ENCODE peak calls at places on chromosome 13, in eight cellular contexts. One of them, this sample, is unnamed.

GRCh38 chr13:20721454-20722357 is 18.2 kb downstream of the IL17D start:
- DNase-seq in uterus: peak
- DNase-seq in stomach: peak
- DNase-seq in IMR-90: peak
- DNase-seq in esophagus muscularis mucosa: no peak
- DNase-seq in A549: no peak
- DNase-seq in NB4: no peak
- DNase-seq in adrenal gland: peak
- DNase-seq in this sample: peak

GRCh38 chr13:34412817-34413365 is 529.2 kb upstream of the NBEA start:
- DNase-seq in NB4: peak
- DNase-seq in A549: peak
- DNase-seq in uterus: no peak
- DNase-seq in esophagus muscularis mucosa: no peak
- DNase-seq in adrenal gland: no peak
- DNase-seq in stomach: no peak
- DNase-seq in IMR-90: no peak
- DNase-seq in this sample: no peak

GRCh38 chr13:27952931-27953670 is 16.0 kb downstream of the CDX2 start:
- DNase-seq in uterus: no peak
- DNase-seq in IMR-90: no peak
- DNase-seq in adrenal gland: no peak
- DNase-seq in esophagus muscularis mucosa: peak
- DNase-seq in stomach: peak
- DNase-seq in A549: no peak
- DNase-seq in NB4: peak
- DNase-seq in this sample: no peak

GRCh38 chr13:42617262-42617661 is 43.3 kb downstream of the TNFSF11 start:
- DNase-seq in A549: no peak
- DNase-seq in esophagus muscularis mucosa: no peak
- DNase-seq in NB4: no peak
- DNase-seq in stomach: no peak
- DNase-seq in adrenal gland: no peak
- DNase-seq in IMR-90: no peak
- DNase-seq in uterus: no peak
- DNase-seq in this sample: no peak

GRCh38 chr13:95485045-95485517 is 67.4 kb upstream of the CLDN10 start:
- DNase-seq in esophagus muscularis mucosa: no peak
- DNase-seq in IMR-90: peak
- DNase-seq in adrenal gland: peak
- DNase-seq in NB4: peak
- DNase-seq in A549: peak
- DNase-seq in stomach: no peak
- DNase-seq in uterus: no peak
- DNase-seq in this sample: peak

GRCh38 chr13:75345191-75345590 is 136.8 kb downstream of the TBC1D4 start:
- DNase-seq in A549: no peak
- DNase-seq in IMR-90: peak
- DNase-seq in uterus: no peak
- DNase-seq in NB4: no peak
- DNase-seq in stomach: no peak
- DNase-seq in adrenal gland: no peak
- DNase-seq in esophagus muscularis mucosa: no peak
- DNase-seq in this sample: no peak

GRCh38 chr13:24630851-24631341 is 49.3 kb upstream of the ATP12A start:
- DNase-seq in A549: no peak
- DNase-seq in IMR-90: peak
- DNase-seq in esophagus muscularis mucosa: no peak
- DNase-seq in adrenal gland: no peak
- DNase-seq in stomach: peak
- DNase-seq in uterus: no peak
- DNase-seq in NB4: peak
- DNase-seq in this sample: no peak

GRCh38 chr13:43769552-43769951 is 17.2 kb downstream of the ENOX1 start:
- DNase-seq in A549: no peak
- DNase-seq in IMR-90: no peak
- DNase-seq in esophagus muscularis mucosa: no peak
- DNase-seq in uterus: no peak
- DNase-seq in NB4: no peak
- DNase-seq in adrenal gland: no peak
- DNase-seq in stomach: no peak
- DNase-seq in this sample: no peak

GRCh38 chr13:111489301-111489700 is 168.9 kb downstream of the TEX29 start:
- DNase-seq in NB4: no peak
- DNase-seq in stomach: peak
- DNase-seq in adrenal gland: peak
- DNase-seq in IMR-90: no peak
- DNase-seq in A549: no peak
- DNase-seq in esophagus muscularis mucosa: no peak
- DNase-seq in uterus: no peak
- DNase-seq in this sample: no peak

GRCh38 chr13:25329706-25330105 is 28.3 kb downstream of the NUP58 start:
- DNase-seq in A549: peak
- DNase-seq in uterus: no peak
- DNase-seq in adrenal gland: no peak
- DNase-seq in NB4: peak
- DNase-seq in IMR-90: peak
- DNase-seq in esophagus muscularis mucosa: no peak
- DNase-seq in stomach: no peak
- DNase-seq in this sample: peak

DNA sequence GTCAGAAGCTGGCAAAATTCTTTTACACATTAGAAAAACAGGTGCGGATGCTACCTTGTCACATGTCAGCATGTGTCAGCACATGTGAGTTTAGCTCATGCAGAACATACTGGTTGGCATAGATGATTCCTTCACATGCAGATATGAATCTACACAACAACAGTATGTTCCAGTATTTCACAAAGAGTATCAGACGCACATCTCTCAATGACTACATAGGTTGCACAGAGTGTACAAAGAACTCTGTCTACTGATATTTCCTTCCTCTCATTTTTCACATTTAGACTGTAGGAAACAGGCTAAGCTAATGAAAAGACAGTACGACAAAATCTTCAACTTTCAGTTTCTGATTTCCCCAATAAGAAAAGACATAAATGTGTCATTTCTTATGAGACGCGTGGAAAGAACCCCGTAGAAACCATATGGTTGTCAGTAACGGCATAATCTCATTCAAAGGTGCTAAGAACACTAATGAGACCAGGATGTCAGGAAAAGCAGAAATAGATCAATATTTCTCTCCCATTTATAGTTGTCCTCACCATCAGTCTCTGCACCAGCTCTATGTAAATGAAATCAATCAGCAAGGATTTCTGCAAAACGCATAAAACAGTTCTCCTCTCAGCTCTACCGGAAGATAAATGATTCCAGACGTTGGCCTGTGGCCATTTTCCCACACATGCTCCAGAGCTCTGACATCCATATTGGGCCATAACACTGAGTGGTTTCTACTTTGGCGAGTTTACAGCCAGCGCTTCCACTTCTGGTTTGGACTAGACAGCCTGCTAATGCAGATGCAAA is 81.2 kb downstream of the STARD13 start:
- DNase-seq in NB4: no peak
- DNase-seq in esophagus muscularis mucosa: peak
- DNase-seq in stomach: peak
- DNase-seq in A549: no peak
- DNase-seq in uterus: peak
- DNase-seq in IMR-90: peak
- DNase-seq in adrenal gland: peak
- DNase-seq in this sample: no peak
- TF ChIP-seq POLR2A in NB4: no peak
- TF ChIP-seq POLR2A in esophagus muscularis mucosa: no peak
- TF ChIP-seq POLR2A in stomach: no peak
- TF ChIP-seq POLR2A in A549: no peak
- TF ChIP-seq POLR2A in uterus: peak
- TF ChIP-seq POLR2A in IMR-90: no peak
- TF ChIP-seq POLR2A in adrenal gland: no peak
- TF ChIP-seq POLR2A in this sample: no peak

GRCh38 chr13:113209336-113209879 is at the start of gene CUL4A:
- DNase-seq in NB4: peak
- DNase-seq in A549: peak
- DNase-seq in adrenal gland: peak
- DNase-seq in stomach: peak
- DNase-seq in IMR-90: peak
- DNase-seq in uterus: peak
- DNase-seq in esophagus muscularis mucosa: no peak
- DNase-seq in this sample: peak

GRCh38 chr13:113208424-113209335 is at the start of gene PCID2:
- DNase-seq in stomach: peak
- DNase-seq in IMR-90: peak
- DNase-seq in uterus: peak
- DNase-seq in NB4: peak
- DNase-seq in esophagus muscularis mucosa: peak
- DNase-seq in A549: peak
- DNase-seq in adrenal gland: peak
- DNase-seq in this sample: peak

GRCh38 chr13:113211774-113212173 is 2.4 kb downstream of the CUL4A start:
- DNase-seq in NB4: peak
- DNase-seq in IMR-90: no peak
- DNase-seq in uterus: no peak
- DNase-seq in adrenal gland: no peak
- DNase-seq in stomach: no peak
- DNase-seq in esophagus muscularis mucosa: no peak
- DNase-seq in A549: peak
- DNase-seq in this sample: peak

GRCh38 chr13:113210834-113211233 is 1.4 kb downstream of the CUL4A start:
- DNase-seq in IMR-90: no peak
- DNase-seq in stomach: no peak
- DNase-seq in A549: no peak
- DNase-seq in esophagus muscularis mucosa: no peak
- DNase-seq in uterus: no peak
- DNase-seq in adrenal gland: no peak
- DNase-seq in NB4: peak
- DNase-seq in this sample: peak

GRCh38 chr13:113209880-113210421 is 538 bp downstream of the CUL4A start:
- DNase-seq in adrenal gland: no peak
- DNase-seq in esophagus muscularis mucosa: peak
- DNase-seq in A549: peak
- DNase-seq in IMR-90: peak
- DNase-seq in NB4: peak
- DNase-seq in uterus: peak
- DNase-seq in stomach: peak
- DNase-seq in this sample: peak
- TF ChIP-seq POLR2A in adrenal gland: no peak
- TF ChIP-seq POLR2A in esophagus muscularis mucosa: no peak
- TF ChIP-seq POLR2A in A549: no peak
- TF ChIP-seq POLR2A in IMR-90: no peak
- TF ChIP-seq POLR2A in NB4: peak
- TF ChIP-seq POLR2A in uterus: no peak
- TF ChIP-seq POLR2A in stomach: no peak
- TF ChIP-seq POLR2A in this sample: peak

GRCh38 chr13:101838305-101838835 is 385.9 kb downstream of the ITGBL1 start:
- DNase-seq in uterus: no peak
- DNase-seq in esophagus muscularis mucosa: no peak
- DNase-seq in adrenal gland: no peak
- DNase-seq in IMR-90: peak
- DNase-seq in stomach: no peak
- DNase-seq in A549: no peak
- DNase-seq in NB4: no peak
- DNase-seq in this sample: no peak
- TF ChIP-seq POLR2A in uterus: no peak
- TF ChIP-seq POLR2A in esophagus muscularis mucosa: no peak
- TF ChIP-seq POLR2A in adrenal gland: no peak
- TF ChIP-seq POLR2A in IMR-90: no peak
- TF ChIP-seq POLR2A in stomach: no peak
- TF ChIP-seq POLR2A in A549: no peak
- TF ChIP-seq POLR2A in NB4: no peak
- TF ChIP-seq POLR2A in this sample: no peak

GRCh38 chr13:48411281-48412099 is 1.4 kb downstream of the LPAR6 start:
- DNase-seq in A549: no peak
- DNase-seq in IMR-90: peak
- DNase-seq in stomach: no peak
- DNase-seq in adrenal gland: no peak
- DNase-seq in esophagus muscularis mucosa: no peak
- DNase-seq in uterus: no peak
- DNase-seq in NB4: peak
- DNase-seq in this sample: no peak

GRCh38 chr13:48412100-48412556 is 785 bp downstream of the LPAR6 start:
- DNase-seq in stomach: no peak
- DNase-seq in adrenal gland: no peak
- DNase-seq in uterus: no peak
- DNase-seq in A549: peak
- DNase-seq in IMR-90: peak
- DNase-seq in esophagus muscularis mucosa: no peak
- DNase-seq in NB4: peak
- DNase-seq in this sample: no peak

GRCh38 chr13:48414501-48414900 is 1.6 kb upstream of the LPAR6 start:
- DNase-seq in esophagus muscularis mucosa: no peak
- DNase-seq in uterus: no peak
- DNase-seq in stomach: no peak
- DNase-seq in adrenal gland: no peak
- DNase-seq in IMR-90: no peak
- DNase-seq in NB4: no peak
- DNase-seq in A549: no peak
- DNase-seq in this sample: no peak

GRCh38 chr13:48415516-48415915 is 2.6 kb upstream of the LPAR6 start:
- DNase-seq in stomach: no peak
- DNase-seq in adrenal gland: no peak
- DNase-seq in uterus: no peak
- DNase-seq in NB4: no peak
- DNase-seq in IMR-90: no peak
- DNase-seq in esophagus muscularis mucosa: no peak
- DNase-seq in A549: no peak
- DNase-seq in this sample: no peak

GRCh38 chr13:48412881-48413351 is at the start of gene LPAR6:
- DNase-seq in NB4: peak
- DNase-seq in uterus: peak
- DNase-seq in stomach: no peak
- DNase-seq in A549: peak
- DNase-seq in adrenal gland: peak
- DNase-seq in esophagus muscularis mucosa: no peak
- DNase-seq in IMR-90: peak
- DNase-seq in this sample: no peak
- TF ChIP-seq POLR2A in NB4: no peak
- TF ChIP-seq POLR2A in uterus: peak
- TF ChIP-seq POLR2A in stomach: no peak
- TF ChIP-seq POLR2A in A549: no peak
- TF ChIP-seq POLR2A in adrenal gland: peak
- TF ChIP-seq POLR2A in esophagus muscularis mucosa: peak
- TF ChIP-seq POLR2A in IMR-90: no peak
- TF ChIP-seq POLR2A in this sample: no peak

GRCh38 chr13:23560571-23561089 is 9.6 kb upstream of the TNFRSF19 start:
- DNase-seq in adrenal gland: no peak
- DNase-seq in esophagus muscularis mucosa: no peak
- DNase-seq in A549: no peak
- DNase-seq in uterus: no peak
- DNase-seq in NB4: no peak
- DNase-seq in stomach: no peak
- DNase-seq in IMR-90: no peak
- DNase-seq in this sample: no peak
- TF ChIP-seq POLR2A in adrenal gland: no peak
- TF ChIP-seq POLR2A in esophagus muscularis mucosa: no peak
- TF ChIP-seq POLR2A in A549: no peak
- TF ChIP-seq POLR2A in uterus: no peak
- TF ChIP-seq POLR2A in NB4: no peak
- TF ChIP-seq POLR2A in stomach: no peak
- TF ChIP-seq POLR2A in IMR-90: no peak
- TF ChIP-seq POLR2A in this sample: no peak